ENCODE peak calls at places on chromosomes 7 and 10, in five cellular contexts. W is WERI-Rb-1, O is AG09309, M is Caco-2, Y is retinal pigment epithelial cell. D is an unnamed sample.

GRCh38 chr7:157194948-157195347 is 56.2 kb downstream of the UBE3C start:
- DNase-seq in Y (no peak), W (no peak), O (no peak), M (no peak), D (no peak)

GRCh38 chr10:77513783-77514331 is 123.8 kb downstream of the KCNMA1 start:
- DNase-seq in W (no peak), M (no peak), O (no peak), Y (no peak), D (no peak)

GRCh38 chr7:18119985-18120384 is 92.3 kb upstream of the PRPS1L1 start:
- DNase-seq in M (no peak), W (peak; percentile 14), Y (no peak), O (no peak), D (no peak)

GRCh38 chr10:89580243-89580642 is 44.8 kb upstream of the SLC16A12 start:
- DNase-seq in O (no peak), M (no peak), Y (no peak), W (no peak), D (no peak)

GRCh38 chr7:92456241-92456640 is 9.0 kb downstream of the GATAD1 start:
- DNase-seq in W (no peak), Y (no peak), O (no peak), M (no peak), D (no peak)

GRCh38 chr10:132209978-132210530 is 23.3 kb downstream of the DPYSL4 start:
- DNase-seq in M (no peak), W (no peak), O (no peak), Y (no peak), D (no peak)

GRCh38 chr7:121395494-121395960 is 581 bp downstream of the FAM3C start:
- DNase-seq in W (no peak), O (no peak), Y (no peak), M (no peak), D (no peak)

GRCh38 chr10:89389254-89389653 is 3.2 kb upstream of the IFIT1 start:
- DNase-seq in M (no peak), Y (no peak), O (no peak), W (no peak), D (no peak)

GRCh38 chr10:60417898-60418297 is 28.2 kb upstream of the ANK3 start:
- DNase-seq in M (no peak), Y (no peak), O (no peak), W (no peak), D (no peak)

GRCh38 chr10:118568327-118568848 is 27.1 kb downstream of the PRLHR start:
- DNase-seq in O (peak; percentile 14), Y (peak; percentile 3), M (no peak), W (peak; percentile 34), D (peak; percentile 34)

DNA sequence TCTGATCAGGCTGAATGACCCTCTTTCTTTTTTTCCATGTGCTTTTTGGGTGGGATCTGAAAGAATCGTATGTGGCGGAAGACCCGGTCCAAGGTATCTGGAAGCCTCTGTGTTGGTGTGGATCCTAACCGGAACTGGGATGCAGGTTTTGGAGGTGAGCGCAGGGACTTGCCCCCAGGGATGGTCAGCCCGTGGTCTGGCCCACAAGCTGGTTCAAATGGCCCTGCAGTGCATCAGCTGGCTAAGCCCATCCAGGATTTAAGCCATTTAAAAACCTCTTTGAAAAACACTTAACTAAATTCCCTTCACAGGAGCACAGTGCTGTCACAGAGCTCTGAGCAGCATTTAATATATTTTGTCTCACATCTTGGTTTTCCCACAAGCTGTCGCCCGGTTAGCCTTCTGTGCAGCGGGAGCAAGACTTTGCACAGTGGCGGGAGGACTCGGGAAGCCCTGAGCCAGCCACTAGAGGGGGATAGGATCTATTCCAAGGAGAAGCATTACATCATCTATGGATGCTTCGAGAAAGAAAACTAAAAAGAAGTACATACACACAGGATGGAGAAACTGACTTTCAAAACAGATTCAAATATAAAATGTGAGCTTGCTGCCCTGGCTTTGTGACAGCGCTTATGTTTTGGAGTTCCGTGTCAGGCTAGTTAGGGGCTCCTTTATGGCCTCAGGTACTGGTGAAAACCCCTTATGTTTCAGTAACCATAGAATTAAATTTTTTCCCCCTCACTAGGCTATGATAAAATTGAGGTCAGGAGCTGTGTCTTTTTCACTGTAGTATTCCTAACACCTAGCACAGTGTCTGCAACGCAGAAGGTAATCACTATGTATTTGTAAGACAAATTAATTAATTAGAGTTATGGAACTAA is 11.3 kb downstream of the CPA2 start:
- DNase-seq in M (peak; percentile 67), W (peak; percentile 90), Y (peak; percentile 42), O (no peak), D (peak; percentile 29)
- TF ChIP-seq CTCF in M (peak; percentile 48), W (peak; percentile 62), Y (peak; percentile 65), O (peak; percentile 71), D (peak; percentile 71)

GRCh38 chr10:114437456-114438292 is 33.4 kb upstream of the AFAP1L2 start:
- DNase-seq in O (no peak), Y (no peak), M (no peak), W (no peak), D (no peak)
- TF ChIP-seq CTCF in O (peak; percentile 68), Y (peak; percentile 56), M (peak; percentile 54), W (peak; percentile 34), D (peak; percentile 60)

DNA sequence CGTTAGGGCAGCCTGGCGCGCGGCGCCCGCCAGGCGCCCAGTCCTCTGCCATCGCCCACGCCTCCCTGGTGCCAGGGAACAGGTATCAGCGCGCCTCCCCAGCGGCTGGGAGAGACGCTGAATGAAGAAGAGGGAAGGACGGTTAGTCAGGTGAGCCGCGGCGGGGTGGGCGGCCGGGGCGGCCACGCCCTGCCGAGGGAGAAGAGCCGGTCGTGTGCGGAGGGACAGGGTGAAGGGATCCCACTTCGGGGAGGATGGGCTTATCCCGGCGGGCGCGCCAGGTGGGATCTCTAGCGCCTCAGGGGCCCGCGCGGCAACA is 580 bp upstream of the ARL4A start:
- DNase-seq in W (no peak), M (no peak), Y (no peak), O (no peak), D (no peak)
- TF ChIP-seq CTCF in W (no peak), M (no peak), Y (no peak), O (no peak), D (no peak)

GRCh38 chr7:27187158-27187701 is 2.2 kb upstream of the HOXA11 start:
- DNase-seq in M (no peak), W (no peak), O (no peak), Y (no peak), D (no peak)

GRCh38 chr7:27186450-27187157 is 1.6 kb upstream of the HOXA11 start:
- DNase-seq in O (no peak), W (peak; percentile 1), Y (no peak), M (no peak), D (no peak)

GRCh38 chr7:27189560-27190283 is 4.7 kb upstream of the HOXA11 start:
- DNase-seq in Y (no peak), O (no peak), M (peak; percentile 16), W (peak; percentile 9), D (no peak)

GRCh38 chr7:27188666-27189559 is 3.9 kb upstream of the HOXA11 start:
- DNase-seq in Y (no peak), M (peak; percentile 19), O (no peak), W (peak; percentile 6), D (no peak)

GRCh38 chr7:27187702-27188665 is 3.0 kb upstream of the HOXA11 start:
- DNase-seq in O (no peak), W (peak; percentile 3), Y (no peak), M (no peak), D (no peak)
- TF ChIP-seq CTCF in O (no peak), W (no peak), Y (no peak), M (no peak), D (no peak)

GRCh38 chr10:114115661-114116060 is 58.3 kb downstream of the CCDC186 start:
- DNase-seq in O (no peak), Y (no peak), M (no peak), W (no peak), D (no peak)

GRCh38 chr10:114110174-114110972 is 63.6 kb downstream of the CCDC186 start:
- DNase-seq in W (no peak), M (no peak), O (no peak), Y (no peak), D (no peak)
- TF ChIP-seq CTCF in W (peak; percentile 31), M (peak; percentile 52), O (peak; percentile 32), Y (peak; percentile 55), D (no peak)

GRCh38 chr7:46315891-46316290 is 394.8 kb upstream of the IGFBP3 start:
- DNase-seq in O (peak; percentile 57), Y (no peak), M (no peak), W (no peak), D (no peak)
- TF ChIP-seq CTCF in O (no peak), Y (no peak), M (no peak), W (no peak), D (no peak)

D was measured in AG09319.